ENCODE peak calls at places on chromosomes 7 and 10, in four cellular contexts. One of them, this sample, is unnamed.

GRCh38 chr10:119256030-119256429 is 48.7 kb downstream of the GRK5 start:
- DNase-seq in esophagus squamous epithelium: no peak
- DNase-seq in A549: no peak
- DNase-seq in tibial nerve: no peak
- DNase-seq in this sample: no peak

GRCh38 chr10:6173203-6173602 is 29.5 kb upstream of the PFKFB3 start:
- DNase-seq in tibial nerve: no peak
- DNase-seq in A549: no peak
- DNase-seq in esophagus squamous epithelium: no peak
- DNase-seq in this sample: no peak

GRCh38 chr7:30351724-30352123 is 67.3 kb downstream of the ZNRF2 start:
- DNase-seq in A549: no peak
- DNase-seq in esophagus squamous epithelium: no peak
- DNase-seq in tibial nerve: no peak
- DNase-seq in this sample: no peak

GRCh38 chr7:83486957-83487356 is 162.0 kb downstream of the SEMA3E start:
- DNase-seq in A549: no peak
- DNase-seq in esophagus squamous epithelium: no peak
- DNase-seq in tibial nerve: no peak
- DNase-seq in this sample: no peak

GRCh38 chr10:101569838-101570763 is 18.0 kb downstream of the POLL start:
- DNase-seq in A549: peak; percentile 88
- DNase-seq in esophagus squamous epithelium: no peak
- DNase-seq in tibial nerve: peak; percentile 60
- DNase-seq in this sample: peak; percentile 92

GRCh38 chr10:73744690-73744994 is 470 bp downstream of the SEC24C start:
- DNase-seq in tibial nerve: peak; percentile 30
- DNase-seq in esophagus squamous epithelium: no peak
- DNase-seq in A549: peak; percentile 65
- DNase-seq in this sample: peak; percentile 78

GRCh38 chr7:77799078-77799964 is 748 bp downstream of the PHTF2 start:
- DNase-seq in tibial nerve: no peak
- DNase-seq in A549: peak; percentile 18
- DNase-seq in esophagus squamous epithelium: no peak
- DNase-seq in this sample: peak; percentile 60

GRCh38 chr7:99828818-99829217 is 1.0 kb downstream of the CYP3A43 start:
- DNase-seq in A549: no peak
- DNase-seq in tibial nerve: no peak
- DNase-seq in esophagus squamous epithelium: no peak
- DNase-seq in this sample: no peak

GRCh38 chr10:86688398-86688921 is 20.1 kb downstream of the LDB3 start:
- DNase-seq in tibial nerve: peak; percentile 29
- DNase-seq in esophagus squamous epithelium: peak; percentile 10
- DNase-seq in A549: peak; percentile 63
- DNase-seq in this sample: peak; percentile 76

GRCh38 chr7:127900116-127900515 is 131.1 kb downstream of the LRRC4 start:
- DNase-seq in esophagus squamous epithelium: no peak
- DNase-seq in tibial nerve: no peak
- DNase-seq in A549: no peak
- DNase-seq in this sample: no peak

GRCh38 chr7:124101173-124101768 is 68.4 kb upstream of the TMEM229A start:
- DNase-seq in esophagus squamous epithelium: no peak
- DNase-seq in A549: peak; percentile 8
- DNase-seq in tibial nerve: no peak
- DNase-seq in this sample: peak; percentile 26

GRCh38 chr7:34073676-34074075 is 168.3 kb downstream of the BMPER start:
- DNase-seq in A549: no peak
- DNase-seq in esophagus squamous epithelium: no peak
- DNase-seq in tibial nerve: no peak
- DNase-seq in this sample: no peak

GRCh38 chr7:43721193-43721806 is 8.0 kb downstream of the COA1 start:
- DNase-seq in tibial nerve: no peak
- DNase-seq in A549: peak; percentile 23
- DNase-seq in esophagus squamous epithelium: no peak
- DNase-seq in this sample: no peak

GRCh38 chr10:36534471-36535002 is 590.9 kb upstream of the ANKRD30A start:
- DNase-seq in tibial nerve: no peak
- DNase-seq in A549: peak; percentile 3
- DNase-seq in esophagus squamous epithelium: no peak
- DNase-seq in this sample: no peak

GRCh38 chr10:133361773-133362441 is 4.1 kb upstream of the FUOM start:
- DNase-seq in tibial nerve: no peak
- DNase-seq in A549: no peak
- DNase-seq in esophagus squamous epithelium: no peak
- DNase-seq in this sample: no peak

GRCh38 chr10:89481662-89482061 is 53.7 kb downstream of the SLC16A12 start:
- DNase-seq in esophagus squamous epithelium: no peak
- DNase-seq in A549: peak; percentile 11
- DNase-seq in tibial nerve: no peak
- DNase-seq in this sample: no peak

GRCh38 chr7:158812684-158813083 is 16.6 kb downstream of the ESYT2 start:
- DNase-seq in A549: no peak
- DNase-seq in esophagus squamous epithelium: no peak
- DNase-seq in tibial nerve: no peak
- DNase-seq in this sample: no peak

GRCh38 chr7:30249986-30250774 is 34.2 kb upstream of the ZNRF2 start:
- DNase-seq in A549: no peak
- DNase-seq in esophagus squamous epithelium: no peak
- DNase-seq in tibial nerve: no peak
- DNase-seq in this sample: no peak

GRCh38 chr10:102826148-102826796 is 10.9 kb downstream of the CYP17A1 start:
- DNase-seq in tibial nerve: no peak
- DNase-seq in esophagus squamous epithelium: no peak
- DNase-seq in A549: no peak
- DNase-seq in this sample: no peak

GRCh38 chr7:73356176-73356575 is 28.2 kb downstream of the FKBP6 start:
- DNase-seq in esophagus squamous epithelium: no peak
- DNase-seq in A549: no peak
- DNase-seq in tibial nerve: no peak
- DNase-seq in this sample: no peak
- H3K4me1 ChIP-seq in esophagus squamous epithelium: no peaks in the 10 kb centered on the region
- H3K4me1 ChIP-seq in A549: peaks cover 9% of the 10 kb centered on the region
- H3K4me1 ChIP-seq in tibial nerve: peaks cover 22% of the 10 kb centered on the region
- H3K4me1 ChIP-seq in this sample: peaks cover 13% of the 10 kb centered on the region

GRCh38 chr10:69318087-69318996 is 40.0 kb downstream of the HK1 start:
- DNase-seq in esophagus squamous epithelium: peak; percentile 47
- DNase-seq in A549: peak; percentile 97
- DNase-seq in tibial nerve: peak; percentile 78
- DNase-seq in this sample: peak; percentile 89
- TF ChIP-seq POLR2A in esophagus squamous epithelium: peak; percentile 68
- TF ChIP-seq POLR2A in A549: peak; percentile 36
- TF ChIP-seq POLR2A in tibial nerve: peak; percentile 42
- TF ChIP-seq POLR2A in this sample: peak; percentile 21

DNA sequence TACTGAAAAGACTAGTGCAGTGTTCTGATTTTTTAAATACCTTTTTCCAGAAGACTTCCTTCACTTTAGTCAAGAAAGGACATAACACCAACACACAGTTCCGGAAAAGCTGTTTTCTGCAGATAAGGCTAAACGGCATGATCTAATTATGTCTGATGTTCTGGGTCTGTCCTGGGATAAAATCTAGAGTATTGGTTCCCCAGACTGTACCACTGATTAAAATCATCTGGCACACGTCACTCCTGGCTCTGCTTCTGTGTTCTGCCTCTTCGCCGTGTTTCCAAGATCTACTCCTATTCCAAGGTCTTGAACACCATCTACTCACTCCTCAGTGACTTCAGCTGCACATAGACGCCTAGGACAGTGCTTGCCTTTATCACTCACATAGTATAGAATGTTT is 100.8 kb upstream of the SFMBT2 start:
- DNase-seq in esophagus squamous epithelium: no peak
- DNase-seq in A549: no peak
- DNase-seq in tibial nerve: no peak
- DNase-seq in this sample: no peak
- H3K4me1 ChIP-seq in esophagus squamous epithelium: no peaks in the 10 kb centered on the region
- H3K4me1 ChIP-seq in A549: no peaks in the 10 kb centered on the region
- H3K4me1 ChIP-seq in tibial nerve: no peaks in the 10 kb centered on the region
- H3K4me1 ChIP-seq in this sample: no peaks in the 10 kb centered on the region

DNA sequence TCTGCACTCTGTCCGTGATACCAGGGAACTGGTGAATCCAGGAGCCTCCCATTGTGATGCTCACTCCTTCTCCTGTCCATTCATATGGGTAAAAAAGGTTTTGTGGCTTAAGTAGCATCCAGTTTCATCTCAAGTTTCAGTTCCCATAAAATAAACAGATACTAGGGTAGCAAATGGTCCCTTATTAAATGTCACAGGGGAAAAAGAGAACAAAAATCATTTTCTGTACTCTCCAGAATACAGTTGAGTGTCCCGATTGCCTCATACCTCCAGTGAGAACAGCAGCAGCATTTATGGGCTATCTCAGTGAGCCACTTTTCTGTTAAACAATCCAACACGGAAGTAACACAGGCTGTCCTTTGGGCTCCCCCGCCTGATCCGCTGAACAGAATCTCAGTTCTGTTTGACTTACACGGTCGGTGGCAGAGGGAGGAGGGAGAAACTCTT is 179.6 kb downstream of the CELF2 start:
- DNase-seq in tibial nerve: peak; percentile 30
- DNase-seq in esophagus squamous epithelium: no peak
- DNase-seq in A549: no peak
- DNase-seq in this sample: peak; percentile 44
- TF ChIP-seq POLR2A in tibial nerve: no peak
- TF ChIP-seq POLR2A in esophagus squamous epithelium: no peak
- TF ChIP-seq POLR2A in A549: no peak
- TF ChIP-seq POLR2A in this sample: no peak

DNA sequence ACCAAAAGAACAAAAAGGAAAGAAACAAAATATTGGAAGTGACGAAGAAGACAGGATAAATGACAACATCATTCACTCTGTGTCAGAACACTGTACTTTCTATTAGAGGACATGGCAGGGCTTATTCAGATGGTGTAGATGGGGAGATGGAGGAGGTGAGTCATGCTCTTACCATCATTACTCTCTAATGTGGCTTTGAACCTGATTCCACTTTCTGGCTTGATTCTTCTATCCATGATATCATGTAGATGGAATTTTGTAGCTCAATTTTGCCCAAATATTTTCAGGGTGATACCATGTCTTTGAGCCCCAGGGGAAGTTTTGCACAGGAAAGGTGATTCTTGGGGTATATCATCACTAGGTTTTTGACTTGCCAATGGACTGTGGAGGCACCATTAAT is 91.7 kb downstream of the CFAP58 start:
- DNase-seq in tibial nerve: no peak
- DNase-seq in A549: no peak
- DNase-seq in esophagus squamous epithelium: no peak
- DNase-seq in this sample: no peak
- H3K4me1 ChIP-seq in tibial nerve: no peaks in the 10 kb centered on the region
- H3K4me1 ChIP-seq in A549: no peaks in the 10 kb centered on the region
- H3K4me1 ChIP-seq in esophagus squamous epithelium: no peaks in the 10 kb centered on the region
- H3K4me1 ChIP-seq in this sample: no peaks in the 10 kb centered on the region

GRCh38 chr10:34827087-34827766 is 12.1 kb upstream of the PARD3 start:
- DNase-seq in esophagus squamous epithelium: no peak
- DNase-seq in A549: no peak
- DNase-seq in tibial nerve: no peak
- DNase-seq in this sample: no peak
- TF ChIP-seq POLR2A in esophagus squamous epithelium: no peak
- TF ChIP-seq POLR2A in A549: no peak
- TF ChIP-seq POLR2A in tibial nerve: no peak
- TF ChIP-seq POLR2A in this sample: no peak

GRCh38 chr10:50400694-50401093 is 149.4 kb upstream of the ASAH2 start:
- DNase-seq in A549: no peak
- DNase-seq in tibial nerve: no peak
- DNase-seq in esophagus squamous epithelium: no peak
- DNase-seq in this sample: no peak

GRCh38 chr10:50404021-50404823 is 152.9 kb upstream of the ASAH2 start:
- DNase-seq in A549: no peak
- DNase-seq in esophagus squamous epithelium: no peak
- DNase-seq in tibial nerve: no peak
- DNase-seq in this sample: no peak

GRCh38 chr10:50405733-50406132 is 154.4 kb upstream of the ASAH2 start:
- DNase-seq in esophagus squamous epithelium: no peak
- DNase-seq in A549: no peak
- DNase-seq in tibial nerve: no peak
- DNase-seq in this sample: no peak

GRCh38 chr10:50403074-50403473 is 151.8 kb upstream of the ASAH2 start:
- DNase-seq in A549: no peak
- DNase-seq in tibial nerve: no peak
- DNase-seq in esophagus squamous epithelium: no peak
- DNase-seq in this sample: no peak

DNA sequence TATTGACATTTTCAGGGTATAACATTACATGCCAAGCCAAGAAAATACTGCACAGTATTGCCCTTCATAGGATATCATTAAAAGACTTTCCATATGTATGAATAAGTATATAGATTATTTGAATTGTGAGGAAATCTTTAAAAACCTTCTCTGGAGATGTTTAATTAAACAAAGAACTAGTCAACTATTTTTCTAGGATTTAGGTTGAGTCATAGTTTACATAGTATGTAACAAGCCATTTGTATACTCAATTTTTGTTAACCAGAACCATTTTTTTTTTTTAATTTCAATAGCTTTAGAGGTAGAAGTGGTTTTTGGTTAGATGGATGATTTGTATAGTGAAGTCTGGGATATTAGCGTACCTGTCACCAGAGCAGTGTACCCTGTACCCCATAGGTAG is 151.2 kb upstream of the ASAH2 start:
- DNase-seq in A549: no peak
- DNase-seq in esophagus squamous epithelium: no peak
- DNase-seq in tibial nerve: no peak
- DNase-seq in this sample: no peak
- H3K4me1 ChIP-seq in A549: peaks cover 70% of the 10 kb centered on the region
- H3K4me1 ChIP-seq in esophagus squamous epithelium: no peaks in the 10 kb centered on the region
- H3K4me1 ChIP-seq in tibial nerve: peaks cover 37% of the 10 kb centered on the region
- H3K4me1 ChIP-seq in this sample: no peaks in the 10 kb centered on the region

GRCh38 chr10:84088626-84089025 is 50.7 kb upstream of the GHITM start:
- DNase-seq in esophagus squamous epithelium: no peak
- DNase-seq in tibial nerve: no peak
- DNase-seq in A549: no peak
- DNase-seq in this sample: no peak
- TF ChIP-seq POLR2A in esophagus squamous epithelium: no peak
- TF ChIP-seq POLR2A in tibial nerve: no peak
- TF ChIP-seq POLR2A in A549: no peak
- TF ChIP-seq POLR2A in this sample: no peak